ENCODE peak calls at places on chromosomes 2 and 18, in four cellular contexts. O, I, E and V are unnamed samples.

GRCh38 chr2:191385416-191386160 is 140.4 kb downstream of the MYO1B start:
- DNase-seq in E (no peak), I (no peak), O (no peak), V (peak; percentile 35)

GRCh38 chr2:236180831-236181453 is 12.8 kb upstream of the GBX2 start:
- DNase-seq in E (no peak), O (peak; percentile 85), I (peak; percentile 83), V (peak; percentile 70)

GRCh38 chr2:26970928-26971627 is 641 bp downstream of the MAPRE3 start:
- DNase-seq in I (peak; percentile 65), E (no peak), O (peak; percentile 45), V (peak; percentile 41)

GRCh38 chr2:30406853-30407252 is 40.2 kb upstream of the LCLAT1 start:
- DNase-seq in O (no peak), I (no peak), E (no peak), V (no peak)

GRCh38 chr2:43340945-43341356 is 114.5 kb upstream of the ZFP36L2 start:
- DNase-seq in O (peak; percentile 77), I (no peak), E (no peak), V (peak; percentile 60)

GRCh38 chr2:238941262-238941792 is 93.4 kb downstream of the TWIST2 start:
- DNase-seq in O (no peak), E (no peak), I (no peak), V (no peak)

GRCh38 chr2:45068643-45069140 is 59.4 kb upstream of the SIX2 start:
- DNase-seq in I (no peak), E (no peak), O (peak; percentile 9), V (peak; percentile 14)

GRCh38 chr18:48576454-48576766 is 37.6 kb downstream of the CTIF start:
- DNase-seq in O (no peak), E (no peak), I (no peak), V (no peak)

GRCh38 chr2:201883559-201883958 is 77.2 kb downstream of the CDK15 start:
- DNase-seq in E (peak; percentile 54), I (no peak), O (no peak), V (no peak)

GRCh38 chr2:240255165-240255491 is 114.7 kb upstream of the OTOS start:
- DNase-seq in O (no peak), E (no peak), I (no peak), V (no peak)

GRCh38 chr2:96116879-96117533 is 635 bp upstream of the ADRA2B start:
- DNase-seq in E (peak; percentile 55), O (peak; percentile 33), I (peak; percentile 88), V (peak; percentile 12)

GRCh38 chr2:181998045-181998444 is 12.4 kb downstream of the PPP1R1C start:
- DNase-seq in I (no peak), O (no peak), E (no peak), V (no peak)

GRCh38 chr2:130883520-130883919 is 46.8 kb downstream of the ARHGEF4 start:
- DNase-seq in I (no peak), E (no peak), O (no peak), V (no peak)

GRCh38 chr2:172072279-172072678 is 13.0 kb upstream of the DLX1 start:
- DNase-seq in I (no peak), O (no peak), E (no peak), V (no peak)

GRCh38 chr2:20351555-20352229 is 1.0 kb upstream of the PUM2 start:
- DNase-seq in I (no peak), O (no peak), E (no peak), V (no peak)

GRCh38 chr18:35528749-35529274 is 31.1 kb upstream of the INO80C start:
- DNase-seq in E (no peak), I (no peak), O (no peak), V (no peak)

GRCh38 chr18:26370037-26370436 is 143.8 kb downstream of the TAF4B start:
- DNase-seq in E (no peak), O (no peak), I (no peak), V (no peak)

GRCh38 chr2:127079358-127079920 is 27.5 kb downstream of the BIN1 start:
- DNase-seq in O (no peak), I (no peak), E (no peak), V (no peak)

GRCh38 chr2:113390133-113390849 is 47.2 kb upstream of the ZNG1B start:
- DNase-seq in O (peak; percentile 85), E (peak; percentile 29), I (peak; percentile 89), V (peak; percentile 78)

GRCh38 chr2:215671244-215671643 is 235.4 kb upstream of the FN1 start:
- DNase-seq in E (no peak), O (no peak), I (no peak), V (no peak)

GRCh38 chr2:42804891-42805290 is 12.5 kb upstream of the HAAO start:
- DNase-seq in O (no peak), E (no peak), I (no peak), V (no peak)

GRCh38 chr18:36662000-36662399 is 166.8 kb downstream of the TPGS2 start:
- DNase-seq in I (peak; percentile 57), E (no peak), O (peak; percentile 9), V (peak; percentile 31)

GRCh38 chr2:48233005-48233404 is 296.9 kb upstream of the STON1 start:
- DNase-seq in I (no peak), O (no peak), E (no peak), V (no peak)

DNA sequence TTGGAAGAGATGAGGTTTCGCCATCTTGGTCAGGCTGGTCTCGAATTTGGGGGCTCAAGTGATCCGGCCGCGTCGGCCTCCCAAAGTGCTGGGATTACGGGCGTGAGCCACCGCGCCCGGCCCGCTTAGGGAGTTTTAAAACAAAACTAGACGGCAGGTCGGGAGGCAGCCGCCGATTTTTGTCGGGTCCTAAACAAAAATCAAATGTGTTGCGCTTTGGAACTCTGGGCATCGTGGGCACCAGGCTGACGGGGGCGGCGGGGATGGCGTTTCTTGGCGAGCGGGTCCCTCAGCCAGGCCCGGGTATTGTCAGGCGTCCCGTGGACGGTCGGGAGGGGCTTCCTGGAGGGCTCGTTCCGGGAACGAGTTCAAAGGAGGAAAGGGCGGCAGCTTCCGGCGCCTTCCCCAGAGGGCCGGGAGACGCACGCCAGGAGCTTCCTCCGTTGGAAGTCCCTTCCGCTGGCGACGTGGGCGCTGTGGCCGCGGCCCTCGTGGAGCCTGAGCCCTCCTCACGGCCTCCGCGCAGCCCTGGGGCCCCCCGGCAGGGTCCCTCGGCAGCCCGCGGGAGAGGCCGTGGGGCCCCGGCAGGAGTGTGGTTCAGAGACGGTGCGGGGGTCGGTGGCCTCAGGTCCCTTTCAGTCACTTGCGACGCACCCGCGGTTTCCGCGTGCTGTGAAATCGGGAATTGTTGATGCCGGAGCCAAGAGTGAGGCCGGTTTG is 59.2 kb downstream of the EMILIN2 start:
- DNase-seq in O (no peak), E (peak; percentile 75), I (peak; percentile 46), V (peak; percentile 26)
- H3K4me3 ChIP-seq in O (peak overlapping the region; percentile 63), E (peak overlapping the region; percentile 63), I (peak overlapping the region; percentile 72), V (peak overlapping the region; percentile 44)

DNA sequence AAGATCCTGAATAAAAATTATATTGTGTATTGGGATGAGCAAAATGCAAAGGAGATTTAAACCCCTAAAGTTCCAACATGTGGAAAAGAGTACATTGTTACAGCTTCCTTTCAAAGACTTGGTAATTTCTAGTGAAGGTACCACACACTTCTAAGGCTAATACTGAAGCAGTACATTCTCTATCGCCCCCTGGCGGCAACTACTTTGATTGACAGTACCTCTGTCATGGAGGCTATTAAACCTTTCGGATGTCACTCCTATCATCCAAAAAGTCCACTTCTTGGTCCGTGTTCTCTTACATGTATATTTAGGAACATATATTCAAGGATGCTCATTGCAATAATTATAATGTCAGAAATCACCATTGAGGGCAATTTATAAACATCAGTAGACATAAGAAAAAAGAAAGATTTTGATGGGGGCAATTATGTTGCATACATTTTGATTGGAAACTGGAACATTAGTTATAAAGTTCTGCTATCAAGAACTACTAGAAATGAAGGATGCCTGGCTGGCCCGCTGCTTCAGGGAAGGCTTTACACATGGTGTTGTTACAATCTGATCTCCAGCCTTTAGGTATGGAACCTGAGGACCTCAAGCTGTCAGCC is 601.6 kb downstream of the CPS1 start:
- DNase-seq in E (peak; percentile 62), O (peak; percentile 82), I (peak; percentile 89), V (peak; percentile 67)
- TF ChIP-seq CTCF in E (peak; percentile 90), O (peak; percentile 84), I (peak; percentile 98), V (peak; percentile 92)

DNA sequence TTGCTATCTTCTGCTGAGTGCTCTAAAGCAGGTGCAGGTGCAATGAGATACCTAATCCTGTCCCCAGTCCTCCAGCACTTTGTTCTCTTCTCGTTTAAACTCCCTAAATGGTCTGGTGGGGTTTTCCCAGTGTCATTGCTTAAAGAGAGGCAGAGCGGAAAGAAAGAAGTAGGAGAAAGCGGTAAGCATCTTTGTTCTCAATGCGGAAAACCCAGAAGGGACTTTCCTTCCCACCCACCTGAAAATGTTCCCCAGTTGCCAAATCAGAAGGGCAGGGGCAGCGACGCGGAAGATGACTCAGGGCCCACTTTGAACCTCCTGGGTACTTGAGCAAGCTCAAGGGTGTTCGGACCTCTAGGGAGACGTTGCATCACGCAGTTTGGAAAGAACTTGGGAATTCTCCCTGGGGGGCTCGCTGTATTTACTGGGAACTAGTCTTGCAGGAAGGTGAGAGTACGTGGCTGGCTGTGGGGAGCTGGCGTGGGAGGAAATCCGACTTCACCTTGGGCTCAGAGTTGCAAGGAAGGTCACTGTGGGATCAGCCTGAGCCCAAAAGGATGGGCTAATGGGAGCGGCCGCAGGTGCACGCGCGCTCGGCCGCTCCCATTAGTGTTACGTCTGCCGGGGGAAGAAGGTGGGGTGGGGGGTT is 587 bp upstream of the SGPP2 start:
- DNase-seq in E (no peak), O (no peak), I (no peak), V (no peak)
- H3K4me3 ChIP-seq in E (peak overlapping the region; percentile 68), O (no peak overlapping the region), I (peak overlapping the region; percentile 71), V (no peak overlapping the region)

GRCh38 chr18:70333316-70333715 is 44.5 kb downstream of the SOCS6 start:
- DNase-seq in I (no peak), E (no peak), O (no peak), V (no peak)
- TF ChIP-seq CTCF in I (no peak), E (no peak), O (no peak), V (no peak)